ENCODE peak calls at places on chromosomes 6 and 20, in four cellular contexts. W, N, D and O are unnamed samples.

GRCh38 chr20:62370115-62370806 is 3.1 kb upstream of the LAMA5 start:
- DNase-seq in N (peak), W (no peak), D (no peak), O (peak)

GRCh38 chr20:41276317-41276751 is 41.2 kb downstream of the ZHX3 start:
- DNase-seq in D (no peak), W (no peak), N (no peak), O (no peak)

GRCh38 chr20:57221916-57222630 is 44.4 kb downstream of the BMP7 start:
- DNase-seq in N (no peak), W (no peak), D (no peak), O (no peak)

GRCh38 chr20:15144911-15145310 is 807.5 kb upstream of the FLRT3 start:
- DNase-seq in W (no peak), D (no peak), N (no peak), O (no peak)

GRCh38 chr6:116564921-116565872 is 6.1 kb upstream of the RWDD1 start:
- DNase-seq in N (peak), W (no peak), D (no peak), O (no peak)

GRCh38 chr6:111591901-111592461 is 13.7 kb downstream of the TRAF3IP2 start:
- DNase-seq in D (no peak), N (peak), W (no peak), O (no peak)

GRCh38 chr6:148118303-148118702 is 224.3 kb upstream of the SASH1 start:
- DNase-seq in W (no peak), D (no peak), N (no peak), O (no peak)

GRCh38 chr6:131116755-131117360 is 18.4 kb upstream of the AKAP7 start:
- DNase-seq in W (peak), N (peak), D (no peak), O (no peak)

GRCh38 chr6:32604434-32604877 is 14.8 kb upstream of the HLA-DRB1 start:
- DNase-seq in W (no peak), N (no peak), D (no peak), O (no peak)

GRCh38 chr20:41398408-41398807 is 31.8 kb upstream of the EMILIN3 start:
- DNase-seq in N (peak), W (no peak), D (no peak), O (no peak)

GRCh38 chr6:149387787-149388512 is 12.1 kb upstream of the SUMO4 start:
- DNase-seq in D (no peak), W (no peak), N (no peak), O (no peak)

GRCh38 chr6:156111913-156112312 is 656.3 kb upstream of the NOX3 start:
- DNase-seq in N (no peak), D (no peak), W (peak), O (no peak)

GRCh38 chr6:53320964-53321363 is 27.8 kb downstream of the ELOVL5 start:
- DNase-seq in N (no peak), D (no peak), W (no peak), O (no peak)

GRCh38 chr6:157556671-157557430 is 175.9 kb downstream of the ZDHHC14 start:
- DNase-seq in W (no peak), N (no peak), D (no peak), O (no peak)